ENCODE peak calls at places on chromosomes 11 and 22, in six cellular contexts. C, L, K, T, N and R are unnamed samples.

GRCh38 chr11:115656684-115657083 is 152.5 kb upstream of the CADM1 start:
- DNase-seq in K (no peak), T (no peak), N (no peak), L (no peak), C (no peak), R (peak; percentile 27)

GRCh38 chr11:46346886-46347636 is at the start of gene DGKZ:
- DNase-seq in L (peak; percentile 83), C (peak; percentile 98), T (peak; percentile 82), K (peak; percentile 88), N (peak; percentile 73), R (peak; percentile 84)

GRCh38 chr11:37504066-37504611 is 906.1 kb upstream of the RAG2 start:
- DNase-seq in T (no peak), K (no peak), N (peak; percentile 86), C (no peak), L (peak; percentile 4), R (no peak)

GRCh38 chr22:37309221-37310074 is 27.1 kb downstream of the CYTH4 start:
- DNase-seq in C (no peak), L (peak; percentile 72), T (peak; percentile 56), K (peak; percentile 49), N (no peak), R (peak; percentile 44)

GRCh38 chr22:33013531-33014162 is 44.5 kb downstream of the SYN3 start:
- DNase-seq in K (no peak), N (no peak), L (no peak), C (no peak), T (no peak), R (no peak)

GRCh38 chr11:90288207-90288821 is 65.5 kb upstream of the CHORDC1 start:
- DNase-seq in L (peak; percentile 62), K (no peak), N (peak; percentile 17), T (no peak), C (no peak), R (peak; percentile 69)

GRCh38 chr22:41009222-41009948 is 58.2 kb downstream of the RBX1 start:
- DNase-seq in K (no peak), L (peak; percentile 68), T (no peak), C (no peak), N (peak; percentile 45), R (no peak)

GRCh38 chr11:3111919-3112690 is 53.0 kb downstream of the OSBPL5 start:
- DNase-seq in N (peak; percentile 61), C (no peak), L (no peak), T (no peak), K (no peak), R (no peak)

GRCh38 chr11:120032766-120033390 is 105.0 kb downstream of the TRIM29 start:
- DNase-seq in N (no peak), L (no peak), K (no peak), T (no peak), C (no peak), R (no peak)

GRCh38 chr11:46413755-46414465 is 22.3 kb upstream of the CHRM4 start:
- DNase-seq in T (no peak), L (no peak), K (no peak), N (no peak), C (no peak), R (no peak)

GRCh38 chr11:72224587-72225410 is at the start of gene INPPL1:
- DNase-seq in N (peak; percentile 52), C (peak; percentile 58), K (no peak), L (no peak), T (no peak), R (peak; percentile 52)

GRCh38 chr22:39712938-39713525 is 142.5 kb downstream of the CACNA1I start:
- DNase-seq in T (no peak), C (no peak), N (no peak), L (no peak), K (no peak), R (no peak)

GRCh38 chr11:122633219-122633829 is 22.2 kb upstream of the UBASH3B start:
- DNase-seq in K (no peak), C (peak; percentile 30), N (peak; percentile 64), T (no peak), L (peak; percentile 87), R (peak; percentile 50)

GRCh38 chr11:12239396-12240298 is 129.3 kb downstream of the MICAL2 start:
- DNase-seq in N (no peak), L (peak; percentile 47), T (no peak), C (no peak), K (no peak), R (no peak)

GRCh38 chr11:72008728-72009127 is 10.0 kb downstream of the IL18BP start:
- DNase-seq in T (no peak), L (no peak), K (no peak), N (no peak), C (no peak), R (no peak)

GRCh38 chr11:67048515-67048914 is 8.1 kb upstream of the RHOD start:
- DNase-seq in C (no peak), T (no peak), N (no peak), K (no peak), L (no peak), R (no peak)